ENCODE peak calls at places on chromosome 10, in eight cellular contexts. One of them, this sample, is unnamed.

GRCh38 chr10:69873141-69873540 is 71.4 kb downstream of the COL13A1 start:
- DNase-seq in A673: no peak
- DNase-seq in psoas muscle: no peak
- DNase-seq in CD8-positive, alpha-beta memory T cell: no peak
- DNase-seq in HCT116: no peak
- DNase-seq in transverse colon: no peak
- DNase-seq in body of pancreas: no peak
- DNase-seq in stomach: no peak
- DNase-seq in this sample: no peak

GRCh38 chr10:62157601-62158000 is 111.0 kb downstream of the RTKN2 start:
- DNase-seq in A673: no peak
- DNase-seq in psoas muscle: no peak
- DNase-seq in CD8-positive, alpha-beta memory T cell: no peak
- DNase-seq in HCT116: no peak
- DNase-seq in transverse colon: no peak
- DNase-seq in body of pancreas: no peak
- DNase-seq in stomach: no peak
- DNase-seq in this sample: no peak

GRCh38 chr10:110485541-110485940 is 12.2 kb upstream of the DUSP5 start:
- DNase-seq in A673: no peak
- DNase-seq in psoas muscle: no peak
- DNase-seq in CD8-positive, alpha-beta memory T cell: no peak
- DNase-seq in HCT116: no peak
- DNase-seq in transverse colon: no peak
- DNase-seq in body of pancreas: no peak
- DNase-seq in stomach: no peak
- DNase-seq in this sample: no peak

GRCh38 chr10:113027574-113028392 is 77.7 kb downstream of the TCF7L2 start:
- DNase-seq in A673: peak; percentile 21
- DNase-seq in psoas muscle: no peak
- DNase-seq in CD8-positive, alpha-beta memory T cell: no peak
- DNase-seq in HCT116: no peak
- DNase-seq in transverse colon: no peak
- DNase-seq in body of pancreas: no peak
- DNase-seq in stomach: no peak
- DNase-seq in this sample: no peak

GRCh38 chr10:108358912-108359311 is 1194.4 kb upstream of the SORCS1 start:
- DNase-seq in A673: peak; percentile 47
- DNase-seq in psoas muscle: no peak
- DNase-seq in CD8-positive, alpha-beta memory T cell: no peak
- DNase-seq in HCT116: no peak
- DNase-seq in transverse colon: no peak
- DNase-seq in body of pancreas: no peak
- DNase-seq in stomach: no peak
- DNase-seq in this sample: peak; percentile 52

GRCh38 chr10:93921338-93921737 is 27.6 kb downstream of the SLC35G1 start:
- DNase-seq in A673: peak; percentile 23
- DNase-seq in psoas muscle: no peak
- DNase-seq in CD8-positive, alpha-beta memory T cell: peak; percentile 3
- DNase-seq in HCT116: no peak
- DNase-seq in transverse colon: peak; percentile 13
- DNase-seq in body of pancreas: no peak
- DNase-seq in stomach: no peak
- DNase-seq in this sample: no peak

GRCh38 chr10:92688927-92689662 is 660 bp upstream of the HHEX start:
- DNase-seq in A673: peak; percentile 14
- DNase-seq in psoas muscle: peak; percentile 55
- DNase-seq in CD8-positive, alpha-beta memory T cell: no peak
- DNase-seq in HCT116: no peak
- DNase-seq in transverse colon: peak; percentile 34
- DNase-seq in body of pancreas: peak; percentile 56
- DNase-seq in stomach: peak; percentile 43
- DNase-seq in this sample: peak; percentile 34

GRCh38 chr10:35822316-35822715 is 180.2 kb upstream of the FZD8 start:
- DNase-seq in A673: peak; percentile 79
- DNase-seq in psoas muscle: peak; percentile 92
- DNase-seq in CD8-positive, alpha-beta memory T cell: no peak
- DNase-seq in HCT116: no peak
- DNase-seq in transverse colon: peak; percentile 41
- DNase-seq in body of pancreas: peak; percentile 50
- DNase-seq in stomach: peak; percentile 31
- DNase-seq in this sample: peak; percentile 65

GRCh38 chr10:16965740-16966447 is 148.7 kb upstream of the RSU1 start:
- DNase-seq in A673: peak; percentile 87
- DNase-seq in psoas muscle: no peak
- DNase-seq in CD8-positive, alpha-beta memory T cell: no peak
- DNase-seq in HCT116: peak; percentile 72
- DNase-seq in transverse colon: peak; percentile 21
- DNase-seq in body of pancreas: peak; percentile 64
- DNase-seq in stomach: no peak
- DNase-seq in this sample: no peak

GRCh38 chr10:74071151-74071550 is 73.2 kb downstream of the VCL start:
- DNase-seq in A673: no peak
- DNase-seq in psoas muscle: no peak
- DNase-seq in CD8-positive, alpha-beta memory T cell: no peak
- DNase-seq in HCT116: no peak
- DNase-seq in transverse colon: no peak
- DNase-seq in body of pancreas: no peak
- DNase-seq in stomach: no peak
- DNase-seq in this sample: no peak

GRCh38 chr10:115854740-115855435 is 418.1 kb downstream of the GFRA1 start:
- DNase-seq in A673: no peak
- DNase-seq in psoas muscle: no peak
- DNase-seq in CD8-positive, alpha-beta memory T cell: no peak
- DNase-seq in HCT116: no peak
- DNase-seq in transverse colon: no peak
- DNase-seq in body of pancreas: no peak
- DNase-seq in stomach: no peak
- DNase-seq in this sample: no peak

GRCh38 chr10:14560274-14560673 is 214.4 kb downstream of the FAM107B start:
- DNase-seq in A673: peak; percentile 77
- DNase-seq in psoas muscle: no peak
- DNase-seq in CD8-positive, alpha-beta memory T cell: peak; percentile 31
- DNase-seq in HCT116: peak; percentile 28
- DNase-seq in transverse colon: no peak
- DNase-seq in body of pancreas: no peak
- DNase-seq in stomach: peak; percentile 60
- DNase-seq in this sample: no peak

GRCh38 chr10:91901784-91902677 is 7.3 kb downstream of the FGFBP3 start:
- DNase-seq in A673: peak; percentile 81
- DNase-seq in psoas muscle: no peak
- DNase-seq in CD8-positive, alpha-beta memory T cell: peak; percentile 8
- DNase-seq in HCT116: peak; percentile 42
- DNase-seq in transverse colon: no peak
- DNase-seq in body of pancreas: peak; percentile 67
- DNase-seq in stomach: peak; percentile 49
- DNase-seq in this sample: peak; percentile 79

GRCh38 chr10:55169509-55169908 is 368.5 kb upstream of the PCDH15 start:
- DNase-seq in A673: no peak
- DNase-seq in psoas muscle: no peak
- DNase-seq in CD8-positive, alpha-beta memory T cell: no peak
- DNase-seq in HCT116: no peak
- DNase-seq in transverse colon: no peak
- DNase-seq in body of pancreas: no peak
- DNase-seq in stomach: no peak
- DNase-seq in this sample: no peak

GRCh38 chr10:69315100-69315542 is 36.8 kb downstream of the HK1 start:
- DNase-seq in A673: no peak
- DNase-seq in psoas muscle: no peak
- DNase-seq in CD8-positive, alpha-beta memory T cell: no peak
- DNase-seq in HCT116: no peak
- DNase-seq in transverse colon: no peak
- DNase-seq in body of pancreas: no peak
- DNase-seq in stomach: no peak
- DNase-seq in this sample: peak; percentile 46

GRCh38 chr10:82628373-82628772 is 753.4 kb downstream of the NRG3 start:
- DNase-seq in A673: no peak
- DNase-seq in psoas muscle: no peak
- DNase-seq in CD8-positive, alpha-beta memory T cell: no peak
- DNase-seq in HCT116: no peak
- DNase-seq in transverse colon: no peak
- DNase-seq in body of pancreas: peak; percentile 18
- DNase-seq in stomach: no peak
- DNase-seq in this sample: peak; percentile 71

GRCh38 chr10:118732253-118733194 is 22.2 kb downstream of the CACUL1 start:
- DNase-seq in A673: no peak
- DNase-seq in psoas muscle: no peak
- DNase-seq in CD8-positive, alpha-beta memory T cell: no peak
- DNase-seq in HCT116: no peak
- DNase-seq in transverse colon: peak; percentile 45
- DNase-seq in body of pancreas: no peak
- DNase-seq in stomach: no peak
- DNase-seq in this sample: no peak

GRCh38 chr10:72164617-72165016 is 51.2 kb upstream of the ANAPC16 start:
- DNase-seq in A673: no peak
- DNase-seq in psoas muscle: no peak
- DNase-seq in CD8-positive, alpha-beta memory T cell: no peak
- DNase-seq in HCT116: no peak
- DNase-seq in transverse colon: no peak
- DNase-seq in body of pancreas: no peak
- DNase-seq in stomach: no peak
- DNase-seq in this sample: no peak

DNA sequence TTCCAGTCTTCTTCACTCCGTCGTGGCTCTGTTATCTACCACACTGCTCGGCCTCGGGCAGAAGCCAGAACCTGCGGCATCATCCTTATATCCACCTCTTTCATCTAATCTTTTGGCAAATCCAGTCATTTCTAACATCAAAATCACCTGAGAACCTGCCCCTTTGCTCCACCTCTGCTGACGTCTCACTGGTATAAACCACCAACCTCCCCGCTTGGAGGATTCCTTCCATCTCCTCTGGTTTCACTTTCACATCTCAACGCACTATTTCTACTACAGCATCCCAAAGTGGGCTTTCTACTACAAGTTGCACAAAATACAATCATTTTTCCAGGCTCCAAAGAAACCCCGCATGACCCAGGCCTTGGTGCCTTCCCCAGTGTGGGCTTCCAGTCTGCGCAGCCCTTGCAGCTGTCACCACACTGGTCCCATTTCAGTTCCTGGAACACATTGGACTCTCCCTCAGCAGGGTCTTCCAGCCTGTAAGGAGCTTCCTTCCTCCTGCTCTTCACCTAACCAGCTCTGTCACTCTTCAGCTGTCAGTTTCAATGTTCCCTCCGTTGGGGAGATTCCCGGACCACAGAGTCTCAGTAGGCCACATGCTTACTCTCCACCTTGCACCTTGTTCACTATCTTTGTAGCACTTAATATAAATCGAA is 85.0 kb downstream of the PRKCQ start:
- DNase-seq in A673: no peak
- DNase-seq in psoas muscle: no peak
- DNase-seq in CD8-positive, alpha-beta memory T cell: peak; percentile 54
- DNase-seq in HCT116: no peak
- DNase-seq in transverse colon: no peak
- DNase-seq in body of pancreas: no peak
- DNase-seq in stomach: no peak
- DNase-seq in this sample: no peak
- H3K27me3 ChIP-seq in A673: peaks cover 100% of the 10 kb centered on the region
- H3K27me3 ChIP-seq in psoas muscle: no peaks in the 10 kb centered on the region
- H3K27me3 ChIP-seq in CD8-positive, alpha-beta memory T cell: no peaks in the 10 kb centered on the region
- H3K27me3 ChIP-seq in HCT116: peaks cover 56% of the 10 kb centered on the region
- H3K27me3 ChIP-seq in transverse colon: no peaks in the 10 kb centered on the region
- H3K27me3 ChIP-seq in body of pancreas: no peaks in the 10 kb centered on the region
- H3K27me3 ChIP-seq in stomach: no peaks in the 10 kb centered on the region
- H3K27me3 ChIP-seq in this sample: no peaks in the 10 kb centered on the region

GRCh38 chr10:87978166-87978565 is 114.7 kb downstream of the PTEN start:
- DNase-seq in A673: no peak
- DNase-seq in psoas muscle: no peak
- DNase-seq in CD8-positive, alpha-beta memory T cell: no peak
- DNase-seq in HCT116: no peak
- DNase-seq in transverse colon: no peak
- DNase-seq in body of pancreas: no peak
- DNase-seq in stomach: no peak
- DNase-seq in this sample: no peak

GRCh38 chr10:87974769-87975168 is 111.3 kb downstream of the PTEN start:
- DNase-seq in A673: no peak
- DNase-seq in psoas muscle: no peak
- DNase-seq in CD8-positive, alpha-beta memory T cell: no peak
- DNase-seq in HCT116: no peak
- DNase-seq in transverse colon: no peak
- DNase-seq in body of pancreas: no peak
- DNase-seq in stomach: no peak
- DNase-seq in this sample: no peak

GRCh38 chr10:87976101-87976743 is 112.8 kb downstream of the PTEN start:
- DNase-seq in A673: no peak
- DNase-seq in psoas muscle: no peak
- DNase-seq in CD8-positive, alpha-beta memory T cell: no peak
- DNase-seq in HCT116: no peak
- DNase-seq in transverse colon: no peak
- DNase-seq in body of pancreas: no peak
- DNase-seq in stomach: no peak
- DNase-seq in this sample: no peak

GRCh38 chr10:87973635-87974034 is 110.2 kb downstream of the PTEN start:
- DNase-seq in A673: no peak
- DNase-seq in psoas muscle: no peak
- DNase-seq in CD8-positive, alpha-beta memory T cell: no peak
- DNase-seq in HCT116: no peak
- DNase-seq in transverse colon: no peak
- DNase-seq in body of pancreas: no peak
- DNase-seq in stomach: no peak
- DNase-seq in this sample: no peak

GRCh38 chr10:87974130-87974529 is 110.7 kb downstream of the PTEN start:
- DNase-seq in A673: no peak
- DNase-seq in psoas muscle: no peak
- DNase-seq in CD8-positive, alpha-beta memory T cell: no peak
- DNase-seq in HCT116: no peak
- DNase-seq in transverse colon: no peak
- DNase-seq in body of pancreas: no peak
- DNase-seq in stomach: no peak
- DNase-seq in this sample: no peak
- H3K27ac ChIP-seq in A673: no peak overlapping the region
- H3K27ac ChIP-seq in psoas muscle: no peak overlapping the region
- H3K27ac ChIP-seq in CD8-positive, alpha-beta memory T cell: no peak overlapping the region
- H3K27ac ChIP-seq in HCT116: no peak overlapping the region
- H3K27ac ChIP-seq in transverse colon: no peak overlapping the region
- H3K27ac ChIP-seq in body of pancreas: no peak overlapping the region
- H3K27ac ChIP-seq in stomach: no peak overlapping the region
- H3K27ac ChIP-seq in this sample: no peak overlapping the region

GRCh38 chr10:131775833-131776232 is 125.0 kb upstream of the PPP2R2D start:
- DNase-seq in A673: no peak
- DNase-seq in psoas muscle: no peak
- DNase-seq in CD8-positive, alpha-beta memory T cell: no peak
- DNase-seq in HCT116: no peak
- DNase-seq in transverse colon: no peak
- DNase-seq in body of pancreas: no peak
- DNase-seq in stomach: peak; percentile 18
- DNase-seq in this sample: no peak
- H3K9me3 ChIP-seq in A673: peaks cover 25% of the 10 kb centered on the region
- H3K9me3 ChIP-seq in psoas muscle: peaks cover 11% of the 10 kb centered on the region
- H3K9me3 ChIP-seq in CD8-positive, alpha-beta memory T cell: peaks cover 18% of the 10 kb centered on the region
- H3K9me3 ChIP-seq in HCT116: no peaks in the 10 kb centered on the region
- H3K9me3 ChIP-seq in transverse colon: peaks cover 9% of the 10 kb centered on the region
- H3K9me3 ChIP-seq in body of pancreas: no peaks in the 10 kb centered on the region
- H3K9me3 ChIP-seq in stomach: peaks cover 35% of the 10 kb centered on the region
- H3K9me3 ChIP-seq in this sample: no peaks in the 10 kb centered on the region

DNA sequence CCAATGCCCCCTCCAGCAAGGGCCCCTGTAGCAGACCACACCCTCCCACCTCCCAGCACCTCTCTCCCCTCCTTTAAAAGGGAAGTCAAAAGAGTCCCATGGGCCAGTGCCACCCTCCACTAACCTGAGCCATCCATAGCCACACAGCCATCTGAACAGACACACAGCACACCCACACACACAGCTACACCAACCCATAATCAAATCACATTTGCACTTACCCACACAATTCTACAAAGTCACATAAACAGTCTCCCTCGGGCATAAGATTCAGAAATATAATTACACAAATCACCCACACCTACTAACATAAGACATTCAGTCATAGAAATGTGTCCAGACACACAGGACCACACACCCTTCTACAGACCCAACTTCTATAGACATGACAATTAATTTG is 96.3 kb downstream of the HIF1AN start:
- DNase-seq in A673: no peak
- DNase-seq in psoas muscle: no peak
- DNase-seq in CD8-positive, alpha-beta memory T cell: no peak
- DNase-seq in HCT116: no peak
- DNase-seq in transverse colon: no peak
- DNase-seq in body of pancreas: no peak
- DNase-seq in stomach: no peak
- DNase-seq in this sample: no peak
- H3K27me3 ChIP-seq in A673: no peaks in the 10 kb centered on the region
- H3K27me3 ChIP-seq in psoas muscle: no peaks in the 10 kb centered on the region
- H3K27me3 ChIP-seq in CD8-positive, alpha-beta memory T cell: no peaks in the 10 kb centered on the region
- H3K27me3 ChIP-seq in HCT116: no peaks in the 10 kb centered on the region
- H3K27me3 ChIP-seq in transverse colon: peaks cover 65% of the 10 kb centered on the region
- H3K27me3 ChIP-seq in body of pancreas: no peaks in the 10 kb centered on the region
- H3K27me3 ChIP-seq in stomach: peaks cover 83% of the 10 kb centered on the region
- H3K27me3 ChIP-seq in this sample: peaks cover 13% of the 10 kb centered on the region

This sample was measured in hepatocyte.